ENCODE peak calls at places on chromosomes 7 and 10, in ten cellular contexts. B is H1, K is A549, W is esophagus muscularis mucosa, Q is tibial nerve, T is transverse colon, L is SK-N-SH, J is stomach, U is GM12878, S is HepG2. N is an unnamed sample.

GRCh38 chr7:131424219-131424822 is 96.6 kb downstream of the MKLN1 start:
- DNase-seq in B (no peak), K (peak; percentile 51), W (no peak), Q (no peak), T (no peak), L (peak; percentile 52), J (no peak), U (peak; percentile 4), S (peak; percentile 9), N (no peak)

GRCh38 chr7:107125475-107125874 is 43.3 kb upstream of the HBP1 start:
- DNase-seq in B (no peak), K (no peak), W (no peak), Q (no peak), T (no peak), L (no peak), J (no peak), U (no peak), S (no peak), N (no peak)

GRCh38 chr10:58320351-58321065 is 14.3 kb upstream of the UBE2D1 start:
- DNase-seq in B (no peak), K (no peak), W (no peak), Q (no peak), T (no peak), L (no peak), J (no peak), U (no peak), S (no peak), N (no peak)

GRCh38 chr7:42002654-42003053 is 234.4 kb downstream of the GLI3 start:
- DNase-seq in B (no peak), K (no peak), W (no peak), Q (no peak), T (no peak), L (no peak), J (no peak), U (no peak), S (no peak), N (no peak)

GRCh38 chr7:12647364-12648219 is 39.8 kb upstream of the ARL4A start:
- DNase-seq in B (no peak), K (peak; percentile 88), W (no peak), Q (no peak), T (peak; percentile 18), L (no peak), J (peak; percentile 64), U (no peak), S (peak; percentile 92), N (no peak)

GRCh38 chr7:110544199-110544598 is 546.7 kb upstream of the LRRN3 start:
- DNase-seq in B (no peak), K (no peak), W (no peak), Q (no peak), T (no peak), L (no peak), J (no peak), U (no peak), S (no peak), N (no peak)

GRCh38 chr10:30502266-30503058 is 68.5 kb downstream of the MAP3K8 start:
- DNase-seq in B (no peak), K (no peak), W (no peak), Q (no peak), T (peak; percentile 43), L (no peak), J (no peak), U (no peak), S (no peak), N (no peak)

GRCh38 chr10:124074471-124075109 is 18.8 kb downstream of the CHST15 start:
- DNase-seq in B (no peak), K (no peak), W (no peak), Q (no peak), T (peak; percentile 34), L (no peak), J (no peak), U (no peak), S (no peak), N (peak; percentile 47)

GRCh38 chr10:73897693-73898092 is 13.2 kb upstream of the PLAU start:
- DNase-seq in B (no peak), K (no peak), W (no peak), Q (no peak), T (no peak), L (no peak), J (no peak), U (no peak), S (no peak), N (no peak)

GRCh38 chr10:73901261-73901660 is 9.7 kb upstream of the PLAU start:
- DNase-seq in B (no peak), K (no peak), W (no peak), Q (no peak), T (no peak), L (no peak), J (no peak), U (no peak), S (no peak), N (no peak)

GRCh38 chr10:73898730-73899400 is 12.1 kb upstream of the PLAU start:
- DNase-seq in B (no peak), K (no peak), W (no peak), Q (no peak), T (no peak), L (no peak), J (no peak), U (no peak), S (no peak), N (no peak)

GRCh38 chr10:73900068-73900467 is 10.9 kb upstream of the PLAU start:
- DNase-seq in B (no peak), K (no peak), W (no peak), Q (no peak), T (no peak), L (no peak), J (no peak), U (no peak), S (no peak), N (no peak)

DNA sequence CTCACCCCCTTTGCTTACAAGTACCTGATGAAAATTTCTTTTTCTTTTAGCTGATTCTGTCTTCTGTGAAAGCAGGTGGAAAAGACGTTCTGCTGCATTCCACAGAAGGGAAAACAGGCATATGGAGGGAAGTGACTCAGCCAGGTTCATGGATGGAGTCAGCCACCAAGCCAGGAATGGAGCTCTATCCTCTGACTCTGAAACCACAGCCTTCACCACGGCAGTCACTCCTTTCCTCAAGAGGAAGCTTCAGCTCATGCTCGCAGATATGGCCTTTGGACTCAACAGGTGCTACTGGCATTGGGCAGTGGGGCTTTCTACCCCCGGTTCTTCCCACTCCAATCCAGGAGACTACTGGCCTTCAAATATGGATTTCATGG is 11.5 kb upstream of the PLAU start:
- DNase-seq in B (no peak), K (no peak), W (no peak), Q (no peak), T (no peak), L (no peak), J (no peak), U (no peak), S (no peak), N (no peak)
- TF ChIP-seq EP300 in B (no peak), K (no peak), W (no peak), Q (no peak), T (no peak), L (no peak), J (no peak), U (no peak), S (no peak), N (no peak)

GRCh38 chr10:86313621-86314041 is 53.0 kb downstream of the GRID1 start:
- DNase-seq in B (no peak), K (no peak), W (no peak), Q (no peak), T (no peak), L (no peak), J (no peak), U (no peak), S (no peak), N (no peak)
- TF ChIP-seq EP300 in B (no peak), K (no peak), W (no peak), Q (no peak), T (no peak), L (no peak), J (no peak), U (no peak), S (no peak), N (no peak)

DNA sequence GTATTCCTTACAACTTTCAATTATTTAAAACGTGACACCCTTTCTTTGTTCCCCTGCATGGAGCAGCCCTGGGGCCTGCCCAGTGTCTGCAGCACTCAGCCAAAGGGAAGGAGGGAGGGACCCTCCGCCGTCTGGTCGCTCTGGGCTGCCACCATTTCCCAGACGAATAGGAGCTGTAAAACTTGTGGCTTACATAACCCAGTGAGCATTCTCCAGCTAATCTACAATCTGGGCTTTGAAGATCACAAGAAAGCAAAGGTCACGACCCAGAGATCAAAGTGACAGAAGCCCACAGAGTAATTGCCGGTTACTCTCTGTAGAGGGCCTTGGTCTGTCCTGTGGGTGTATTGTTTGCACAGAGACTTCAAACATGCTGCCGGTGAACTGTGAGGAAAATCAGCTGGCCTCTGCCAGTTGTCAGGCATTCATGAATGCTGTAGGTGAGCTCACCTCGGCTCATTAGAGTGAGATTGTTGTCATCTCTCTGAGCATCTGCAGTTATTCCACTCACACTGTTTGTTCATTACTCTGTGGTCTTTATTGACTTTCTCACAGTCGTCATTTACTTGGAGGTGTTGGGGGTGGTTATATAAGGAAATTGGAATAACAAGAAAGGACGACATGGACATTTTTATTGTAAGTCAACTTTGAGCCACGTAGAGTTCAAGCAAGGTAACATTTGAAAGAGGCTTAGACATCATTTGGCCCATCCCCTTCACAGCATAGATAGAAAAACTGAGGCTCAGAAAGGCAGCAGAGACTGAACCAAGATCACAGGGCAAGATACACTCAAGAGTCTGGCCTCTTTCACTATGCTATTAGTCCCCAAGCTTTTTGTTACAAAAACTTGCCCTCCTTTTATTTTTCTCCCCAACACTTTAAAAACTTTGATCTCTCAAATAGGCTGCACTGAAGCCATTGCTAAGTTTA is 619.8 kb downstream of the LRMDA start:
- DNase-seq in B (no peak), K (no peak), W (no peak), Q (no peak), T (no peak), L (no peak), J (no peak), U (no peak), S (peak; percentile 100), N (no peak)
- TF ChIP-seq EP300 in B (no peak), K (no peak), W (no peak), Q (no peak), T (no peak), L (no peak), J (no peak), U (no peak), S (peak; percentile 99), N (no peak)

GRCh38 chr7:288671-289101 is 1.3 kb upstream of the FOXL3 start:
- DNase-seq in B (no peak), K (no peak), W (no peak), Q (no peak), T (no peak), L (no peak), J (no peak), U (no peak), S (no peak), N (no peak)

GRCh38 chr7:290554-291301 is 758 bp downstream of the FOXL3 start:
- DNase-seq in B (no peak), K (no peak), W (no peak), Q (no peak), T (peak; percentile 39), L (peak; percentile 46), J (no peak), U (no peak), S (no peak), N (peak; percentile 14)

GRCh38 chr7:291302-292092 is 1.5 kb downstream of the FOXL3 start:
- DNase-seq in B (no peak), K (no peak), W (no peak), Q (no peak), T (no peak), L (no peak), J (no peak), U (no peak), S (no peak), N (no peak)

GRCh38 chr7:289209-289755 is 688 bp upstream of the FOXL3 start:
- DNase-seq in B (no peak), K (no peak), W (no peak), Q (no peak), T (no peak), L (peak; percentile 60), J (no peak), U (no peak), S (no peak), N (no peak)

DNA sequence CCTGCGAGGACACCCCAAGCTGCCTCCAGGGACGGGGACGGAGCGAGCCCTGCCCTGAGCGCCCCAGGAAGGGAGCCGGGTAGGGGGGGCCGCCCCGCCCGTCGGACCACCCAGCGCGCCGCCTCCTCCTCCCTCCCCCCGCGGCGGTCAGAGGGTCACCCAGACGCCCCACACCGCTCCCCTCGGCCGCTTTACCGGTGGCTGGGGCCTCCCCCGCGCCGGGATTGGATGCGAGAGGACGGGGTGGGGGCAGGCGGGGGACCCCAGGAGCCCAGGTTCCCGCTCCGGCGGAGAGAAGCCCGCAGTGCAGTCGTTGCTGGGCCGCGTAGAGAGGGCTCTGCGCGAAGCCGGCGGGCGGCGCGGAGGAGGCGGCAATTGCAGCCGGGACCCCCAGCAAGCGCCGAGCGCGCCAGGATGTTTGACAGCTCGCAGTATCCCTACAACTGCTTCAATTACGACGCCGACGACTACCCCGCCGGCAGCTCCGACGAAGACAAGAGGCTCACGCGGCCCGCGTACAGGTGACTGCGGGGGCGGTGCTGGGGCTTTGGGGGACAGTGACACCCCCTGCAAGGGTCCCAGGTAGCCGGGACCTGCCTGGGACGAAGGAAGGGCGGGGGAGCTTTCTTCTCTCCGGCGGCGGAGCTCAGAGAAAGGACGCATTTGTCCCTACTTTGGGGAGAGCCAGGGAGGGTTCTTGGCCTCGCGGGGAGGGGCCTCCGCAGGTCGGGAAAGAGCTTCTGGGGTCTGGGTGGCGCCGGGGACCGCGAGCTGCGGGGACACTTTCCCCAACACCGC is at the start of gene FOXL3:
- DNase-seq in B (peak; percentile 65), K (no peak), W (no peak), Q (no peak), T (no peak), L (peak; percentile 52), J (no peak), U (no peak), S (no peak), N (peak; percentile 8)
- TF ChIP-seq EP300 in B (no peak), K (no peak), W (no peak), Q (no peak), T (no peak), L (no peak), J (no peak), U (no peak), S (no peak), N (no peak)

N was measured in ovary.